ENCODE peak calls at places on chromosomes 13 and 19, in seven cellular contexts. One of them, this sample, is unnamed.

GRCh38 chr19:42498387-42498786 is 29.9 kb downstream of the CEACAM1 start:
- DNase-seq in H1: no peak
- DNase-seq in GM12878: no peak
- DNase-seq in K562: no peak
- DNase-seq in HCT116: no peak
- DNase-seq in HepG2: peak; percentile 56
- DNase-seq in SK-N-SH: no peak
- DNase-seq in this sample: no peak

GRCh38 chr13:102580552-102581169 is 16.1 kb upstream of the TPP2 start:
- DNase-seq in H1: no peak
- DNase-seq in GM12878: no peak
- DNase-seq in K562: peak; percentile 69
- DNase-seq in HCT116: peak; percentile 68
- DNase-seq in HepG2: peak; percentile 55
- DNase-seq in SK-N-SH: peak; percentile 54
- DNase-seq in this sample: no peak

GRCh38 chr13:61410669-61411297 is 4.9 kb downstream of the PCDH20 start:
- DNase-seq in H1: no peak
- DNase-seq in GM12878: no peak
- DNase-seq in K562: peak; percentile 4
- DNase-seq in HCT116: peak; percentile 2
- DNase-seq in HepG2: peak; percentile 5
- DNase-seq in SK-N-SH: peak; percentile 44
- DNase-seq in this sample: peak; percentile 21

GRCh38 chr13:24306632-24307031 is 2.7 kb upstream of the C1QTNF9 start:
- DNase-seq in H1: no peak
- DNase-seq in GM12878: no peak
- DNase-seq in K562: no peak
- DNase-seq in HCT116: no peak
- DNase-seq in HepG2: peak; percentile 13
- DNase-seq in SK-N-SH: no peak
- DNase-seq in this sample: no peak

GRCh38 chr13:51848674-51849073 is 3.7 kb upstream of the TMEM272 start:
- DNase-seq in H1: no peak
- DNase-seq in GM12878: no peak
- DNase-seq in K562: no peak
- DNase-seq in HCT116: no peak
- DNase-seq in HepG2: peak; percentile 15
- DNase-seq in SK-N-SH: no peak
- DNase-seq in this sample: no peak

GRCh38 chr13:40113644-40114304 is 458.3 kb downstream of the COG6 start:
- DNase-seq in H1: no peak
- DNase-seq in GM12878: no peak
- DNase-seq in K562: no peak
- DNase-seq in HCT116: no peak
- DNase-seq in HepG2: no peak
- DNase-seq in SK-N-SH: no peak
- DNase-seq in this sample: no peak

GRCh38 chr19:19900124-19900523 is 622 bp upstream of the ZNF93 start:
- DNase-seq in H1: no peak
- DNase-seq in GM12878: no peak
- DNase-seq in K562: peak; percentile 64
- DNase-seq in HCT116: no peak
- DNase-seq in HepG2: no peak
- DNase-seq in SK-N-SH: peak; percentile 16
- DNase-seq in this sample: no peak

GRCh38 chr19:13058951-13059660 is 43.6 kb downstream of the LYL1 start:
- DNase-seq in H1: no peak
- DNase-seq in GM12878: no peak
- DNase-seq in K562: no peak
- DNase-seq in HCT116: no peak
- DNase-seq in HepG2: no peak
- DNase-seq in SK-N-SH: no peak
- DNase-seq in this sample: no peak

GRCh38 chr19:3521104-3521445 is 15.0 kb downstream of the FZR1 start:
- DNase-seq in H1: no peak
- DNase-seq in GM12878: no peak
- DNase-seq in K562: peak; percentile 75
- DNase-seq in HCT116: no peak
- DNase-seq in HepG2: no peak
- DNase-seq in SK-N-SH: no peak
- DNase-seq in this sample: no peak

GRCh38 chr19:4969772-4970531 is 1.0 kb downstream of the KDM4B start:
- DNase-seq in H1: peak; percentile 65
- DNase-seq in GM12878: peak; percentile 27
- DNase-seq in K562: peak; percentile 44
- DNase-seq in HCT116: no peak
- DNase-seq in HepG2: no peak
- DNase-seq in SK-N-SH: peak; percentile 47
- DNase-seq in this sample: no peak

GRCh38 chr19:48186015-48186414 is 15.5 kb downstream of the ZSWIM9 start:
- DNase-seq in H1: no peak
- DNase-seq in GM12878: no peak
- DNase-seq in K562: no peak
- DNase-seq in HCT116: no peak
- DNase-seq in HepG2: no peak
- DNase-seq in SK-N-SH: no peak
- DNase-seq in this sample: no peak

GRCh38 chr13:83214452-83214851 is 667.8 kb downstream of the SLITRK1 start:
- DNase-seq in H1: no peak
- DNase-seq in GM12878: no peak
- DNase-seq in K562: no peak
- DNase-seq in HCT116: no peak
- DNase-seq in HepG2: no peak
- DNase-seq in SK-N-SH: no peak
- DNase-seq in this sample: no peak

GRCh38 chr19:44003461-44004134 is 841 bp downstream of the ZNF230 start:
- DNase-seq in H1: peak; percentile 44
- DNase-seq in GM12878: no peak
- DNase-seq in K562: peak; percentile 13
- DNase-seq in HCT116: no peak
- DNase-seq in HepG2: peak; percentile 8
- DNase-seq in SK-N-SH: no peak
- DNase-seq in this sample: peak; percentile 21

GRCh38 chr19:49847731-49848696 is 2.9 kb upstream of the PTOV1 start:
- DNase-seq in H1: no peak
- DNase-seq in GM12878: no peak
- DNase-seq in K562: peak; percentile 86
- DNase-seq in HCT116: peak; percentile 46
- DNase-seq in HepG2: no peak
- DNase-seq in SK-N-SH: no peak
- DNase-seq in this sample: no peak

GRCh38 chr19:6215701-6216235 is 64.0 kb downstream of the MLLT1 start:
- DNase-seq in H1: no peak
- DNase-seq in GM12878: no peak
- DNase-seq in K562: no peak
- DNase-seq in HCT116: no peak
- DNase-seq in HepG2: no peak
- DNase-seq in SK-N-SH: peak; percentile 32
- DNase-seq in this sample: no peak

GRCh38 chr19:6216236-6216995 is 63.4 kb downstream of the MLLT1 start:
- DNase-seq in H1: no peak
- DNase-seq in GM12878: no peak
- DNase-seq in K562: no peak
- DNase-seq in HCT116: no peak
- DNase-seq in HepG2: no peak
- DNase-seq in SK-N-SH: peak; percentile 39
- DNase-seq in this sample: no peak

GRCh38 chr19:6218497-6219146 is 61.2 kb downstream of the MLLT1 start:
- DNase-seq in H1: peak; percentile 99
- DNase-seq in GM12878: peak; percentile 35
- DNase-seq in K562: peak; percentile 87
- DNase-seq in HCT116: peak; percentile 51
- DNase-seq in HepG2: peak; percentile 77
- DNase-seq in SK-N-SH: peak; percentile 97
- DNase-seq in this sample: peak; percentile 86

GRCh38 chr19:6217752-6218403 is 61.9 kb downstream of the MLLT1 start:
- DNase-seq in H1: no peak
- DNase-seq in GM12878: no peak
- DNase-seq in K562: no peak
- DNase-seq in HCT116: no peak
- DNase-seq in HepG2: no peak
- DNase-seq in SK-N-SH: no peak
- DNase-seq in this sample: no peak

DNA sequence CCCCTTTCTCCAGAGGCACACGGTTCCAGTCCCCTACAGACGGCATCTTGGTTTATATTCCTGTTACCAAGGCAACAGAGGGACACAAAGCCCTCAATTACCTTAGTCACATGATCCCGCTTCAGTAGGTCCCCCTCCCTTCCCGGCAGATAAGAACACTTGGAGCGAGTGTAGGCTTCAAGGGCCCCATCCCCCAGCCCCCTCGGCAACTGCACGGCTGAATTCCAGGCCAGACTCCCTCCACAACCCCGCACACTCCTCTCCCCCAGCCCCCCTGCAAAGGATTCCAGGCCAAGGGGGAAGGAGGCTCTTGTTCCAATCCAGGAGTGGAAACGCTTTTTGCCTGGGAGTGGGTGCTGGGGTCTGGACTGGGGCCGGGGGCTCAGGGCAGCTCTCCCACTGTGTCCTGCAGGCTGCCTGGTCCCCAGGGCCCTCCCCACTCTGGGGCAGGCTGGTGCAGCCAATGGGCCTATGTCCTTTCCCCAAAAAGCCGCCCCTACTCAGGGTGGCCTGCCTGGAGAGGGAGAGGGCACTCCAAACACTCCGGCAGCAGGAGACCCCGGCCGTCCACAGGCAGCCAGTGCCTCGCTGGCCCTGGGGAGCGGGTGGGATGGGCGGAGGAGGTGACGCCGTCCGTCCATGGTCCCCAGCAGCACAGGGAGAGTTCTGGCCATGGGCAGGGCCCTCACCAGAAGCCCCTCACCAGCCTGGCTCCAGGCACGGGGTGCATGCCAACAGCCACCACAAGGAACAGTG is 62.6 kb downstream of the MLLT1 start:
- DNase-seq in H1: no peak
- DNase-seq in GM12878: no peak
- DNase-seq in K562: peak; percentile 79
- DNase-seq in HCT116: no peak
- DNase-seq in HepG2: no peak
- DNase-seq in SK-N-SH: peak; percentile 93
- DNase-seq in this sample: no peak
- TF ChIP-seq JUND in H1: no peak
- TF ChIP-seq JUND in GM12878: no peak
- TF ChIP-seq JUND in K562: no peak
- TF ChIP-seq JUND in HCT116: no peak
- TF ChIP-seq JUND in HepG2: no peak
- TF ChIP-seq JUND in SK-N-SH: no peak
- TF ChIP-seq JUND in this sample: no peak

GRCh38 chr19:51800849-51801244 is 5.9 kb downstream of the FPR3 start:
- DNase-seq in H1: no peak
- DNase-seq in GM12878: no peak
- DNase-seq in K562: peak; percentile 73
- DNase-seq in HCT116: no peak
- DNase-seq in HepG2: no peak
- DNase-seq in SK-N-SH: no peak
- DNase-seq in this sample: no peak

GRCh38 chr19:51798958-51799310 is 4.0 kb downstream of the FPR3 start:
- DNase-seq in H1: no peak
- DNase-seq in GM12878: no peak
- DNase-seq in K562: no peak
- DNase-seq in HCT116: no peak
- DNase-seq in HepG2: no peak
- DNase-seq in SK-N-SH: no peak
- DNase-seq in this sample: no peak

GRCh38 chr19:51798127-51798526 is 3.2 kb downstream of the FPR3 start:
- DNase-seq in H1: no peak
- DNase-seq in GM12878: no peak
- DNase-seq in K562: no peak
- DNase-seq in HCT116: no peak
- DNase-seq in HepG2: no peak
- DNase-seq in SK-N-SH: no peak
- DNase-seq in this sample: no peak

GRCh38 chr19:51799998-51800848 is 5.3 kb downstream of the FPR3 start:
- DNase-seq in H1: no peak
- DNase-seq in GM12878: no peak
- DNase-seq in K562: peak; percentile 95
- DNase-seq in HCT116: no peak
- DNase-seq in HepG2: peak; percentile 12
- DNase-seq in SK-N-SH: no peak
- DNase-seq in this sample: no peak

GRCh38 chr19:51799311-51799997 is 4.5 kb downstream of the FPR3 start:
- DNase-seq in H1: no peak
- DNase-seq in GM12878: no peak
- DNase-seq in K562: peak; percentile 88
- DNase-seq in HCT116: no peak
- DNase-seq in HepG2: peak; percentile 35
- DNase-seq in SK-N-SH: peak; percentile 14
- DNase-seq in this sample: no peak
- TF ChIP-seq JUND in H1: no peak
- TF ChIP-seq JUND in GM12878: no peak
- TF ChIP-seq JUND in K562: peak; percentile 98
- TF ChIP-seq JUND in HCT116: peak; percentile 48
- TF ChIP-seq JUND in HepG2: no peak
- TF ChIP-seq JUND in SK-N-SH: peak; percentile 91
- TF ChIP-seq JUND in this sample: no peak

DNA sequence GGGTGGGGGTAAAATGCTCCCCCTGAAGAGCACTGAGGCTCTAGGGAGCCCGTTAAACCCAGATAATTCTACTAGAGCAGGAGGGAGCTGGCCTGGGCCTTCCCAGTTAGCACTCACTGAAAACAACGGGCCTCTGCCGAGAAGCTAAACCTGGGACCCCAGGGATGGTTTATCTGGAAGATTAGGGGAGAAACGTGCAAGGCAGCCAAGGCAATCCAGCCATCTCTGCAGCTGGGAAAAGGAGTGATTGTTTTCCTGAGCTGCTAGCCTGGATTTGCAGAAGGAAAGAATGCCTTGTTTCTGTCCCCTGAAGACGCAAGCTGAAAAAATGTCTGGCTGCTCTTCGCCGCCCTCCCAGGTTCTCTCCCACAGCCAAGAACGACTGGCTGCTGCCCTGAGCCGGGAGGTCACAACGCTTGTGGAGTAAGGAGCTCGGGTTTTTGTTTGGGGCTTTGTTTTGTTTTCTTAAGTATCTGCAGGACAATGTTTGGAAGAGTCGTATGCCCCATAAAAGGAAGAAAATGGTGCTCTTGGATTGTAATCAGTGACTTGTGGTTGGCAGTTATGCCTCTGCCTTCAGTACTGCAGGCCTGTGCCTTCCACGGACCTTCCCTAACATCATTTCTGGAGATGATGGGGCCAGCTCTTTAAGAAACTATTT is 31.5 kb downstream of the COL4A2 start:
- DNase-seq in H1: no peak
- DNase-seq in GM12878: no peak
- DNase-seq in K562: no peak
- DNase-seq in HCT116: no peak
- DNase-seq in HepG2: no peak
- DNase-seq in SK-N-SH: no peak
- DNase-seq in this sample: peak; percentile 10
- TF ChIP-seq JUND in H1: no peak
- TF ChIP-seq JUND in GM12878: no peak
- TF ChIP-seq JUND in K562: no peak
- TF ChIP-seq JUND in HCT116: no peak
- TF ChIP-seq JUND in HepG2: no peak
- TF ChIP-seq JUND in SK-N-SH: no peak
- TF ChIP-seq JUND in this sample: no peak

DNA sequence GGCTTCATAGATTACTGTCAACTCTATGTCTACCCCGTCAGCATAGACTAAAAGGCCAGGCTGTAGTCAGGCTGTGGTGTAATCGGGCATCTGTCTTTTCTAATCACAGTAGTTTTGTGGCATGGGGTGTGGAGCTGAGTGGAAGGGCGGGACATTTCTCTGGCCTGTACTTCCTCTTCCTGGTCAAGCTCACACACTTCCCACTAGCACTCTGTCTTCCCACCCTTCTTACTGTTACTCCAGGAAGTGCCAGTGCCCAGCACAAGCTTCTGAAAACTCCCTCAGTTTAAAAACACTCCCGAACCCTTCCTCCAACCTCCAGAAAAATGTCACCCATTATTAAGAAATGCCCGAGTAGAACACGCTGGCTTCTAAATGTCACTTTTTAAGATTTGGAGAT is 229.8 kb downstream of the KLF5 start:
- DNase-seq in H1: no peak
- DNase-seq in GM12878: no peak
- DNase-seq in K562: no peak
- DNase-seq in HCT116: no peak
- DNase-seq in HepG2: no peak
- DNase-seq in SK-N-SH: no peak
- DNase-seq in this sample: no peak
- TF ChIP-seq JUND in H1: no peak
- TF ChIP-seq JUND in GM12878: no peak
- TF ChIP-seq JUND in K562: no peak
- TF ChIP-seq JUND in HCT116: no peak
- TF ChIP-seq JUND in HepG2: no peak
- TF ChIP-seq JUND in SK-N-SH: no peak
- TF ChIP-seq JUND in this sample: no peak

This sample was measured in T47D.